ENCODE peak calls at places on chromosomes 12 and 14, in six cellular contexts. T, S, E, X, F and N are unnamed samples.
A peak's percentile ranks its signal among the peaks of the same experiment; 100 is the strongest.

GRCh38 chr14:77565289-77566081 is 51.0 kb downstream of the SPTLC2 start:
- DNase-seq in T (no peak), S (no peak), E (peak; percentile 70), X (no peak), F (no peak), N (no peak)

GRCh38 chr14:96103560-96104460 is 64.6 kb downstream of the C14orf132 start:
- DNase-seq in T (no peak), S (no peak), E (no peak), X (no peak), F (no peak), N (no peak)

GRCh38 chr14:105177082-105177481 is 4.0 kb downstream of the NUDT14 start:
- DNase-seq in T (no peak), S (no peak), E (no peak), X (no peak), F (no peak), N (no peak)

GRCh38 chr12:1632702-1633101 is 3.7 kb downstream of the WNT5B start:
- DNase-seq in T (no peak), S (no peak), E (no peak), X (no peak), F (no peak), N (no peak)

GRCh38 chr12:109719123-109720022 is 5.7 kb downstream of the FAM222A start:
- DNase-seq in T (peak; percentile 79), S (no peak), E (peak; percentile 5), X (no peak), F (no peak), N (peak; percentile 32)

GRCh38 chr12:79451988-79452387 is 238.8 kb downstream of the PAWR start:
- DNase-seq in T (peak; percentile 10), S (no peak), E (peak; percentile 88), X (no peak), F (peak; percentile 84), N (peak; percentile 92)

GRCh38 chr14:104584557-104584956 is 5.0 kb downstream of the C14orf180 start:
- DNase-seq in T (no peak), S (no peak), E (no peak), X (no peak), F (no peak), N (no peak)

GRCh38 chr12:34395056-34396005 is 373.0 kb downstream of the ALG10 start:
- DNase-seq in T (no peak), S (no peak), E (no peak), X (peak; percentile 2), F (no peak), N (no peak)

GRCh38 chr14:85580536-85581165 is 50.7 kb downstream of the FLRT2 start:
- DNase-seq in T (no peak), S (no peak), E (peak; percentile 30), X (no peak), F (no peak), N (no peak)

GRCh38 chr12:75479963-75480461 is 543 bp upstream of the GLIPR1 start:
- DNase-seq in T (no peak), S (no peak), E (peak; percentile 81), X (no peak), F (no peak), N (no peak)

GRCh38 chr14:101359221-101360044 is 201.9 kb upstream of the DIO3 start:
- DNase-seq in T (peak; percentile 24), S (no peak), E (no peak), X (no peak), F (no peak), N (no peak)

DNA sequence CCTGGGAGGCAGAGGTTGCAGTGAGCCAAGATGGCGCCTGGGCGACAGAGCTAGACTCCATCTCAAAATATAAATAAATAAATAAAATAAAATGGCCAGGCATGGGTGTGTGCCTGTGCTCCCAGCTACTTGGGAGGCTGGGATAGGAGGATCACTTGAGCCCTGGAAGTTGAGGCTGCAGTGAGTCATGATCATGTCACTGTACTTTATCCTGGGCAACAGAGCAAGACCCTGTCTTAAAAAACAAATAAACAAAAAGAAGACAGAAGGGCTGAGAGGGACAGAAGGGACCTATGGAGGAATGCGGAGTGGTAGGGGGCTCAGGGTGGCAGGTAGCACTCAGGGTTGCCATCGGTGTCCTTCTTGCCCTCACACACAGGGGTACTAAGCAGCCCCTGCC is 40.8 kb downstream of the PRPF40B start:
- DNase-seq in T (no peak), S (no peak), E (no peak), X (no peak), F (no peak), N (no peak)
- H4K8ac ChIP-seq in T (no peak overlapping the region), S (no peak overlapping the region), E (peak overlapping the region; percentile 95), X (no peak overlapping the region), F (peak overlapping the region; percentile 50), N (no peak overlapping the region)

DNA sequence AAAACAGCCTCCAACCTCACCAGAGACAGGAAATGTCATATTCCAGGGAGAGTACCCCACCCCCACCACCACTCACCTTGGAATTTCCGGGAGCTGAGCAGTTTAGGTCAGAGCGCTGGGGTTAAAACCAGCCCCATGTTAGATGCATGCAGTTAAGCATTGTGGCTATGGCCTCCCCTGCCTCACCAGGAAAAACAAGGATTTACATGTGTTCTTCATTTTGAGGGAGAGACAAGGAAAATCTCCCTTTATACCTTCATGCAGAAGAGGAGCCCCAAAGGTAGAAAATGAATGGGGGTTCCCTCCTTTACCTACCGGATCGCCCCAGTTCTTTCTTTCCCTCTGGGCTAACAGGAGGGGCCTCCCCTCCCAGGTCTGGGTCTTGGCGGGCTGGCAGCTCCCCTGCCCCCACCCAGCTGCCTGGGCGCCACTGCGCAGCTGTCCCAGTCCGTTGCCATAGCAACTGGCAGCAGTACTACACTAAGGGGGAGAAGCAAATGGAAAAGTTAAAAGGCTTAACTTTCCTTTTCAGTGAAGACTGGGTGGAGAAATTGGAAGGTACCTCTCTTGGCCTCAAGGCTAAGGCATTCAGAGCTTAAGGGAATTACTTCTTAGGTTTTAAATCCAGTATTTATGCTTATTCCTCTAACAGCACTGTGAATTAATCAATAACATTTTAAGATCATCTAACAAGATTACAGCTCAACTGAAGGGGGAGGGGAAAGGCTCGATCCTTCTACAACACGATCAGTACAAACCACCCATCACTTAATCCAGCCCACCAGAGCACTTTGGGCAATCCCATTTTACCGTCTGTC is 20.5 kb downstream of the CBX5 start:
- DNase-seq in T (peak; percentile 99), S (peak; percentile 89), E (peak; percentile 87), X (peak; percentile 89), F (peak; percentile 68), N (peak; percentile 95)
- H3K4me3 ChIP-seq in T (no peak overlapping the region), S (peak overlapping the region; percentile 47), E (peak overlapping the region; percentile 6), X (peak overlapping the region; percentile 56), F (no peak overlapping the region), N (peak overlapping the region; percentile 76)

GRCh38 chr14:23542261-23542660 is 9.3 kb downstream of the ZFHX2 start:
- DNase-seq in T (no peak), S (no peak), E (no peak), X (no peak), F (no peak), N (no peak)

GRCh38 chr14:23543403-23543802 is 8.2 kb downstream of the ZFHX2 start:
- DNase-seq in T (no peak), S (no peak), E (no peak), X (no peak), F (no peak), N (no peak)

GRCh38 chr14:23546450-23547035 is 5.0 kb downstream of the ZFHX2 start:
- DNase-seq in T (no peak), S (no peak), E (no peak), X (no peak), F (no peak), N (no peak)

GRCh38 chr14:23545740-23546411 is 5.7 kb downstream of the ZFHX2 start:
- DNase-seq in T (no peak), S (no peak), E (no peak), X (no peak), F (no peak), N (no peak)

GRCh38 chr14:23544511-23545447 is 6.8 kb downstream of the ZFHX2 start:
- DNase-seq in T (peak; percentile 80), S (no peak), E (no peak), X (peak; percentile 81), F (no peak), N (no peak)
- H3K9ac ChIP-seq in T (peak overlapping the region; percentile 55), S (no peak overlapping the region), E (no peak overlapping the region), X (peak overlapping the region; percentile 33), F (no peak overlapping the region), N (peak overlapping the region; percentile 40)

GRCh38 chr12:124503305-124503704 is 64.1 kb downstream of the NCOR2 start:
- DNase-seq in T (no peak), S (no peak), E (no peak), X (no peak), F (no peak), N (no peak)
- H4K8ac ChIP-seq in T (no peak overlapping the region), S (no peak overlapping the region), E (no peak overlapping the region), X (no peak overlapping the region), F (no peak overlapping the region), N (no peak overlapping the region)

DNA sequence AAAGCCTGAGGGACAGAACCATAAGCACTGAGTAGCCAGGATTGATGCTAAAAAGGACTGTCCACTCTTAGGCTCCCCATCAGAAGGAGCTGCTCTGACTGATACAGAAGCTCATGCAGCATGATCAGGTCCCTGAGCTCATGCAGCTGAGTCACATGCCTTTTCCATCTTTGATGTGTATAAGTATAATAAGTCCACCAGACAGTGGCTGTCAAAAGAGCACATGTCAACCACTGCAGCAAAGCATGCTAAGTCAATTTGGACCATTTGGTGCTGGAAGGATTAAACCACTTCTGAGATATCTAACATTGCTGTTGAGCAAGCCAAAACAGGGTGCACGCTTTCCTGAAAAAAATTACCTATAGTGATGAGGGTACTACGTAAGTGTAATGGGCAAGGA is 144.1 kb downstream of the NTF3 start:
- DNase-seq in T (no peak), S (no peak), E (no peak), X (no peak), F (peak; percentile 49), N (no peak)
- H3K4me3 ChIP-seq in T (no peak overlapping the region), S (no peak overlapping the region), E (no peak overlapping the region), X (no peak overlapping the region), F (no peak overlapping the region), N (no peak overlapping the region)

GRCh38 chr14:102499401-102500189 is 10.0 kb downstream of the ANKRD9 start:
- DNase-seq in T (no peak), S (no peak), E (no peak), X (no peak), F (no peak), N (no peak)
- H3K9ac ChIP-seq in T (no peak overlapping the region), S (peak overlapping the region; percentile 78), E (no peak overlapping the region), X (no peak overlapping the region), F (no peak overlapping the region), N (peak overlapping the region; percentile 84)

DNA sequence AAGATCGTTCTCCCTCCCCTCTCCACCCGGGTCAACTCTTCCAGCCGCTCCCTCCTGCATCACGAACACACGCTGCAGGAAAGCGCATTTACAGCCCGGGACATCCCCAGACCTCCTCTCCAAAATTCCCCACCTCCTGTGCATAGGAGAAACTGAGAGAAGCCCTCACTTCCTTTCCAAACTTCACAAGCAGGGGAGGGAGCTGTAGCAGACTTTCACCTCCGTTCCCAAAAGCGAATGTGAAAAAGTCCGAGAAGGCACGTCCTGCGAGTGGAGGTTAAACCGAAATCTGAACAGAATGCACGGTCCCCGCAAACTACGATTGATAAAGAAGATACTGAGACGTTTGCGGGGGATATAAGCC is 467 bp downstream of the BCAT1 start:
- DNase-seq in T (peak; percentile 83), S (peak; percentile 26), E (peak; percentile 54), X (peak; percentile 57), F (no peak), N (peak; percentile 51)
- H4K8ac ChIP-seq in T (no peak overlapping the region), S (no peak overlapping the region), E (peak overlapping the region; percentile 99), X (peak overlapping the region; percentile 99), F (peak overlapping the region; percentile 92), N (peak overlapping the region; percentile 23)